ENCODE peak calls at places on chromosomes 5 and 9, in ten cellular contexts. One of them, this sample, is unnamed.

GRCh38 chr5:81995407-81995806 is 23.6 kb downstream of the ATG10 start:
- DNase-seq in A549: no peak
- DNase-seq in stomach: no peak
- DNase-seq in H1: no peak
- DNase-seq in upper lobe of left lung: no peak
- DNase-seq in tibial nerve: no peak
- DNase-seq in GM12878: no peak
- DNase-seq in sigmoid colon: no peak
- DNase-seq in transverse colon: no peak
- DNase-seq in HepG2: no peak
- DNase-seq in this sample: no peak

GRCh38 chr9:130837002-130837511 is 2.0 kb downstream of the ABL1 start:
- DNase-seq in upper lobe of left lung: no peak
- DNase-seq in A549: peak; percentile 28
- DNase-seq in GM12878: no peak
- DNase-seq in HepG2: peak; percentile 69
- DNase-seq in H1: no peak
- DNase-seq in tibial nerve: no peak
- DNase-seq in transverse colon: no peak
- DNase-seq in stomach: no peak
- DNase-seq in sigmoid colon: no peak
- DNase-seq in this sample: no peak

GRCh38 chr5:50702615-50703325 is 36.3 kb downstream of the PARP8 start:
- DNase-seq in HepG2: no peak
- DNase-seq in stomach: no peak
- DNase-seq in H1: no peak
- DNase-seq in GM12878: no peak
- DNase-seq in upper lobe of left lung: no peak
- DNase-seq in tibial nerve: no peak
- DNase-seq in transverse colon: no peak
- DNase-seq in sigmoid colon: no peak
- DNase-seq in A549: no peak
- DNase-seq in this sample: no peak

GRCh38 chr9:96782241-96782640 is 4.4 kb upstream of the ZNF510 start:
- DNase-seq in HepG2: no peak
- DNase-seq in upper lobe of left lung: no peak
- DNase-seq in stomach: no peak
- DNase-seq in GM12878: peak; percentile 17
- DNase-seq in sigmoid colon: no peak
- DNase-seq in transverse colon: no peak
- DNase-seq in tibial nerve: no peak
- DNase-seq in H1: no peak
- DNase-seq in A549: no peak
- DNase-seq in this sample: no peak

GRCh38 chr9:14769235-14769580 is 46.7 kb upstream of the CER1 start:
- DNase-seq in stomach: no peak
- DNase-seq in transverse colon: no peak
- DNase-seq in A549: peak; percentile 57
- DNase-seq in tibial nerve: no peak
- DNase-seq in GM12878: no peak
- DNase-seq in HepG2: no peak
- DNase-seq in sigmoid colon: no peak
- DNase-seq in H1: no peak
- DNase-seq in upper lobe of left lung: no peak
- DNase-seq in this sample: no peak

GRCh38 chr5:39021413-39021812 is 52.8 kb downstream of the RICTOR start:
- DNase-seq in H1: no peak
- DNase-seq in HepG2: no peak
- DNase-seq in GM12878: no peak
- DNase-seq in upper lobe of left lung: no peak
- DNase-seq in transverse colon: no peak
- DNase-seq in tibial nerve: no peak
- DNase-seq in sigmoid colon: no peak
- DNase-seq in A549: peak; percentile 22
- DNase-seq in stomach: no peak
- DNase-seq in this sample: no peak

GRCh38 chr5:147743686-147744332 is 38.7 kb downstream of the JAKMIP2 start:
- DNase-seq in H1: no peak
- DNase-seq in sigmoid colon: no peak
- DNase-seq in GM12878: no peak
- DNase-seq in stomach: no peak
- DNase-seq in transverse colon: no peak
- DNase-seq in tibial nerve: peak; percentile 15
- DNase-seq in upper lobe of left lung: no peak
- DNase-seq in HepG2: no peak
- DNase-seq in A549: no peak
- DNase-seq in this sample: peak; percentile 12

GRCh38 chr5:79503794-79504495 is 10.0 kb downstream of the HOMER1 start:
- DNase-seq in sigmoid colon: no peak
- DNase-seq in tibial nerve: no peak
- DNase-seq in GM12878: no peak
- DNase-seq in HepG2: no peak
- DNase-seq in H1: no peak
- DNase-seq in transverse colon: no peak
- DNase-seq in stomach: no peak
- DNase-seq in A549: peak; percentile 39
- DNase-seq in upper lobe of left lung: no peak
- DNase-seq in this sample: no peak

GRCh38 chr5:144332265-144332664 is 161.6 kb downstream of the KCTD16 start:
- DNase-seq in A549: peak; percentile 3
- DNase-seq in transverse colon: no peak
- DNase-seq in HepG2: no peak
- DNase-seq in upper lobe of left lung: no peak
- DNase-seq in sigmoid colon: no peak
- DNase-seq in stomach: no peak
- DNase-seq in GM12878: no peak
- DNase-seq in H1: no peak
- DNase-seq in tibial nerve: no peak
- DNase-seq in this sample: no peak

GRCh38 chr9:127720031-127720864 is 4.4 kb downstream of the TTC16 start:
- DNase-seq in stomach: no peak
- DNase-seq in A549: no peak
- DNase-seq in GM12878: no peak
- DNase-seq in tibial nerve: no peak
- DNase-seq in sigmoid colon: no peak
- DNase-seq in transverse colon: no peak
- DNase-seq in upper lobe of left lung: no peak
- DNase-seq in H1: no peak
- DNase-seq in HepG2: no peak
- DNase-seq in this sample: no peak

GRCh38 chr5:157193699-157194424 is 13.2 kb downstream of the ITK start:
- DNase-seq in A549: no peak
- DNase-seq in HepG2: no peak
- DNase-seq in stomach: no peak
- DNase-seq in transverse colon: no peak
- DNase-seq in GM12878: no peak
- DNase-seq in sigmoid colon: no peak
- DNase-seq in H1: no peak
- DNase-seq in tibial nerve: no peak
- DNase-seq in upper lobe of left lung: no peak
- DNase-seq in this sample: no peak

GRCh38 chr5:170302729-170303501 is 5.3 kb upstream of the LCP2 start:
- DNase-seq in transverse colon: no peak
- DNase-seq in HepG2: no peak
- DNase-seq in stomach: no peak
- DNase-seq in A549: no peak
- DNase-seq in upper lobe of left lung: peak; percentile 58
- DNase-seq in H1: no peak
- DNase-seq in tibial nerve: no peak
- DNase-seq in sigmoid colon: peak; percentile 87
- DNase-seq in GM12878: peak; percentile 68
- DNase-seq in this sample: peak; percentile 57
- H3K4me3 ChIP-seq in transverse colon: no peak overlapping the region
- H3K4me3 ChIP-seq in HepG2: no peak overlapping the region
- H3K4me3 ChIP-seq in stomach: no peak overlapping the region
- H3K4me3 ChIP-seq in A549: no peak overlapping the region
- H3K4me3 ChIP-seq in upper lobe of left lung: no peak overlapping the region
- H3K4me3 ChIP-seq in H1: no peak overlapping the region
- H3K4me3 ChIP-seq in tibial nerve: no peak overlapping the region
- H3K4me3 ChIP-seq in sigmoid colon: no peak overlapping the region
- H3K4me3 ChIP-seq in GM12878: no peak overlapping the region
- H3K4me3 ChIP-seq in this sample: no peak overlapping the region

GRCh38 chr5:142547445-142548374 is 138.2 kb downstream of the FGF1 start:
- DNase-seq in transverse colon: no peak
- DNase-seq in HepG2: no peak
- DNase-seq in stomach: no peak
- DNase-seq in sigmoid colon: no peak
- DNase-seq in GM12878: no peak
- DNase-seq in tibial nerve: no peak
- DNase-seq in H1: no peak
- DNase-seq in A549: no peak
- DNase-seq in upper lobe of left lung: no peak
- DNase-seq in this sample: no peak

GRCh38 chr5:142549834-142550233 is 136.1 kb downstream of the FGF1 start:
- DNase-seq in upper lobe of left lung: no peak
- DNase-seq in stomach: no peak
- DNase-seq in H1: no peak
- DNase-seq in GM12878: no peak
- DNase-seq in HepG2: no peak
- DNase-seq in transverse colon: no peak
- DNase-seq in tibial nerve: no peak
- DNase-seq in A549: no peak
- DNase-seq in sigmoid colon: no peak
- DNase-seq in this sample: no peak

GRCh38 chr5:142550471-142550870 is 135.4 kb downstream of the FGF1 start:
- DNase-seq in transverse colon: no peak
- DNase-seq in HepG2: no peak
- DNase-seq in upper lobe of left lung: no peak
- DNase-seq in H1: no peak
- DNase-seq in tibial nerve: no peak
- DNase-seq in GM12878: no peak
- DNase-seq in stomach: no peak
- DNase-seq in A549: no peak
- DNase-seq in sigmoid colon: no peak
- DNase-seq in this sample: no peak

GRCh38 chr5:142551242-142552067 is 134.4 kb downstream of the FGF1 start:
- DNase-seq in H1: peak; percentile 73
- DNase-seq in transverse colon: no peak
- DNase-seq in GM12878: no peak
- DNase-seq in tibial nerve: no peak
- DNase-seq in HepG2: no peak
- DNase-seq in sigmoid colon: peak; percentile 62
- DNase-seq in stomach: no peak
- DNase-seq in A549: no peak
- DNase-seq in upper lobe of left lung: no peak
- DNase-seq in this sample: peak; percentile 38

DNA sequence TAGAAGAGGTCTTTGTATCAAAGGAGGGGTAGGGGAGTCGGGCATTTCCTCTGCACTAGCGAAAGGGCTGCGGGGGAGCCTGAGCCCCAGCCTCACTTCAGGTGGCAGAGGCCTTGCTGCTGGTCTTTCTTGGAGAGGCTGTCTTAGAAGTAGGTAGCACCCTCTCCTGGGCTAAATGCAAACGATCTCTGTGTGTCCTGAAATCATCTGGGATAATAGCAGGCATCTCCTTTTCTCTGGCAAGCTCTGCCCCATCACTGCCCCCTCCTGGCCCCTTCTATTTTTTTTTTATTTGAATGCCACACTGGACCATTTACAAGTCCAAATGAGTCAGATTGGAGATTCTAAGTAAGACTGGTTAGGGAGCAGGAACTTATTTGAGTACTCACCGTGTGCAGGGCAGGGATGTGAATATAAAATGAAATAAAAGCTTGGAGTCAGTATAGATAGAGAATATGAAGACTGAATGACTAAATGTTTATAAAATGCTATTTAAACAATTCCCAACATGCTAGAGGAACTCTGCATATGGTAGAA is 137.1 kb downstream of the FGF1 start:
- DNase-seq in transverse colon: peak; percentile 41
- DNase-seq in stomach: peak; percentile 36
- DNase-seq in upper lobe of left lung: peak; percentile 73
- DNase-seq in GM12878: peak; percentile 12
- DNase-seq in H1: peak; percentile 73
- DNase-seq in A549: peak; percentile 93
- DNase-seq in sigmoid colon: peak; percentile 70
- DNase-seq in tibial nerve: peak; percentile 71
- DNase-seq in HepG2: peak; percentile 88
- DNase-seq in this sample: peak; percentile 26
- TF ChIP-seq EP300 in transverse colon: no peak
- TF ChIP-seq EP300 in stomach: no peak
- TF ChIP-seq EP300 in upper lobe of left lung: no peak
- TF ChIP-seq EP300 in GM12878: no peak
- TF ChIP-seq EP300 in H1: peak; percentile 30
- TF ChIP-seq EP300 in A549: no peak
- TF ChIP-seq EP300 in sigmoid colon: no peak
- TF ChIP-seq EP300 in tibial nerve: no peak
- TF ChIP-seq EP300 in HepG2: peak; percentile 5
- TF ChIP-seq EP300 in this sample: no peak

GRCh38 chr9:19925674-19926503 is 137.1 kb upstream of the SLC24A2 start:
- DNase-seq in transverse colon: peak; percentile 69
- DNase-seq in H1: peak; percentile 89
- DNase-seq in A549: peak; percentile 70
- DNase-seq in stomach: peak; percentile 74
- DNase-seq in HepG2: peak; percentile 55
- DNase-seq in sigmoid colon: peak; percentile 83
- DNase-seq in GM12878: peak; percentile 48
- DNase-seq in tibial nerve: peak; percentile 74
- DNase-seq in upper lobe of left lung: peak; percentile 72
- DNase-seq in this sample: peak; percentile 70
- H3K4me3 ChIP-seq in transverse colon: peak overlapping the region; percentile 29
- H3K4me3 ChIP-seq in H1: peak overlapping the region; percentile 47
- H3K4me3 ChIP-seq in A549: peak overlapping the region; percentile 31
- H3K4me3 ChIP-seq in stomach: peak overlapping the region; percentile 33
- H3K4me3 ChIP-seq in HepG2: no peak overlapping the region
- H3K4me3 ChIP-seq in sigmoid colon: peak overlapping the region; percentile 32
- H3K4me3 ChIP-seq in GM12878: peak overlapping the region; percentile 56
- H3K4me3 ChIP-seq in tibial nerve: no peak overlapping the region
- H3K4me3 ChIP-seq in upper lobe of left lung: peak overlapping the region; percentile 11
- H3K4me3 ChIP-seq in this sample: peak overlapping the region; percentile 32

GRCh38 chr5:123672067-123672466 is 160.1 kb downstream of the CSNK1G3 start:
- DNase-seq in H1: no peak
- DNase-seq in transverse colon: no peak
- DNase-seq in GM12878: no peak
- DNase-seq in A549: no peak
- DNase-seq in sigmoid colon: no peak
- DNase-seq in stomach: no peak
- DNase-seq in tibial nerve: no peak
- DNase-seq in HepG2: no peak
- DNase-seq in upper lobe of left lung: no peak
- DNase-seq in this sample: no peak

GRCh38 chr5:123670981-123671557 is 159.1 kb downstream of the CSNK1G3 start:
- DNase-seq in H1: peak; percentile 70
- DNase-seq in A549: peak; percentile 47
- DNase-seq in HepG2: peak; percentile 34
- DNase-seq in tibial nerve: peak; percentile 77
- DNase-seq in transverse colon: peak; percentile 62
- DNase-seq in sigmoid colon: no peak
- DNase-seq in GM12878: no peak
- DNase-seq in stomach: peak; percentile 63
- DNase-seq in upper lobe of left lung: no peak
- DNase-seq in this sample: peak; percentile 12

GRCh38 chr5:123673107-123673506 is 161.1 kb downstream of the CSNK1G3 start:
- DNase-seq in A549: peak; percentile 5
- DNase-seq in upper lobe of left lung: no peak
- DNase-seq in transverse colon: no peak
- DNase-seq in stomach: no peak
- DNase-seq in sigmoid colon: no peak
- DNase-seq in tibial nerve: no peak
- DNase-seq in H1: no peak
- DNase-seq in HepG2: peak; percentile 9
- DNase-seq in GM12878: no peak
- DNase-seq in this sample: no peak
- TF ChIP-seq EP300 in A549: no peak
- TF ChIP-seq EP300 in upper lobe of left lung: no peak
- TF ChIP-seq EP300 in transverse colon: no peak
- TF ChIP-seq EP300 in stomach: no peak
- TF ChIP-seq EP300 in sigmoid colon: no peak
- TF ChIP-seq EP300 in tibial nerve: no peak
- TF ChIP-seq EP300 in H1: no peak
- TF ChIP-seq EP300 in HepG2: no peak
- TF ChIP-seq EP300 in GM12878: no peak
- TF ChIP-seq EP300 in this sample: no peak

This sample was measured in ovary.